ENCODE peak calls at places on chromosomes 6 and 20, in five cellular contexts. G is tibial nerve, L is NB4, J is spleen, Q is adrenal gland. A is an unnamed sample.

GRCh38 chr6:156773476-156773875 is 3.7 kb upstream of the ARID1B start:
- DNase-seq in Q (no peak), L (no peak), J (no peak), G (no peak), A (no peak)

GRCh38 chr6:119483936-119484335 is 134.4 kb upstream of the MAN1A1 start:
- DNase-seq in L (no peak), G (no peak), J (no peak), Q (no peak), A (no peak)

GRCh38 chr6:138196142-138196738 is 22.1 kb downstream of the PBOV1 start:
- DNase-seq in G (no peak), L (no peak), J (no peak), Q (no peak), A (no peak)

GRCh38 chr6:151014404-151015150 is 149.1 kb downstream of the MTHFD1L start:
- DNase-seq in J (peak; percentile 86), Q (peak; percentile 58), L (peak; percentile 61), G (peak; percentile 78), A (peak; percentile 92)

GRCh38 chr6:4809999-4810918 is 34.1 kb downstream of the CDYL start:
- DNase-seq in Q (no peak), J (no peak), L (no peak), G (no peak), A (no peak)

GRCh38 chr20:25090492-25091429 is 8.8 kb upstream of the VSX1 start:
- DNase-seq in G (no peak), Q (no peak), L (no peak), J (peak; percentile 90), A (no peak)

GRCh38 chr6:50845499-50846108 is 26.9 kb downstream of the TFAP2B start:
- DNase-seq in G (no peak), L (no peak), Q (no peak), J (no peak), A (no peak)

GRCh38 chr20:62724692-62725595 is 16.3 kb downstream of the NTSR1 start:
- DNase-seq in J (no peak), Q (no peak), L (no peak), G (no peak), A (no peak)

GRCh38 chr6:119446623-119447008 is 97.1 kb upstream of the MAN1A1 start:
- DNase-seq in Q (peak; percentile 48), G (peak; percentile 76), J (no peak), L (no peak), A (peak; percentile 61)

GRCh38 chr6:41074692-41075436 is 2.1 kb downstream of the NFYA start:
- DNase-seq in L (no peak), Q (no peak), G (no peak), J (no peak), A (no peak)

GRCh38 chr6:35797837-35798526 is 859 bp upstream of the CLPS start:
- DNase-seq in Q (no peak), G (no peak), J (no peak), L (no peak), A (no peak)

GRCh38 chr20:16846011-16846410 is 97.9 kb downstream of the OTOR start:
- DNase-seq in J (no peak), Q (no peak), G (no peak), L (no peak), A (no peak)

GRCh38 chr6:109772961-109773431 is 81.9 kb downstream of the FIG4 start:
- DNase-seq in J (no peak), Q (peak; percentile 29), G (no peak), L (peak; percentile 7), A (no peak)

GRCh38 chr20:13302647-13303425 is 81.8 kb downstream of the ISM1 start:
- DNase-seq in J (no peak), Q (peak; percentile 25), G (no peak), L (peak; percentile 37), A (no peak)

GRCh38 chr6:33694401-33694931 is 17.0 kb downstream of the UQCC2 start:
- DNase-seq in G (no peak), J (peak; percentile 87), Q (no peak), L (no peak), A (no peak)

GRCh38 chr6:2388554-2389324 is 143.3 kb upstream of the GMDS start:
- DNase-seq in G (no peak), L (no peak), J (no peak), Q (no peak), A (no peak)

GRCh38 chr6:37135835-37136694 is 33.9 kb upstream of the PIM1 start:
- DNase-seq in L (no peak), Q (no peak), G (no peak), J (no peak), A (no peak)

GRCh38 chr6:14673201-14673600 is 555.6 kb downstream of the CD83 start:
- DNase-seq in L (no peak), G (no peak), J (no peak), Q (no peak), A (no peak)

GRCh38 chr6:11209941-11210340 is 22.5 kb downstream of the NEDD9 start:
- DNase-seq in G (no peak), J (no peak), Q (no peak), L (no peak), A (no peak)

GRCh38 chr20:2460752-2461424 is 9.7 kb downstream of the SNRPB start:
- DNase-seq in J (no peak), L (no peak), G (no peak), Q (no peak), A (no peak)

GRCh38 chr6:132995432-132995831 is 181.1 kb downstream of the RPS12 start:
- DNase-seq in Q (no peak), G (no peak), J (no peak), L (no peak), A (no peak)

GRCh38 chr6:24883618-24884017 is 52.1 kb downstream of the RIPOR2 start:
- DNase-seq in G (no peak), L (no peak), Q (no peak), J (no peak), A (no peak)

GRCh38 chr6:18308070-18308735 is 43.9 kb upstream of the DEK start:
- DNase-seq in G (no peak), J (no peak), Q (no peak), L (no peak), A (no peak)

GRCh38 chr20:18388860-18389259 is 78.0 kb downstream of the DZANK1 start:
- DNase-seq in Q (no peak), G (no peak), L (no peak), J (no peak), A (no peak)

GRCh38 chr6:43496370-43497128 is 13.6 kb downstream of the LRRC73 start:
- DNase-seq in L (peak; percentile 34), Q (no peak), J (no peak), G (no peak), A (peak; percentile 45)

GRCh38 chr20:53937929-53938367 is 132.4 kb downstream of the BCAS1 start:
- DNase-seq in G (no peak), J (no peak), Q (no peak), L (peak; percentile 74), A (no peak)

GRCh38 chr6:106115231-106115630 is 29.1 kb downstream of the PRDM1 start:
- DNase-seq in G (no peak), Q (no peak), J (no peak), L (peak; percentile 64), A (no peak)

GRCh38 chr6:145044606-145045275 is 690.6 kb downstream of the EPM2A start:
- DNase-seq in Q (no peak), L (no peak), J (no peak), G (no peak), A (no peak)

GRCh38 chr6:10518461-10519216 is 2.5 kb upstream of the GCNT2 start:
- DNase-seq in J (no peak), L (peak; percentile 93), Q (no peak), G (no peak), A (no peak)

GRCh38 chr6:160996316-160996715 is 4.7 kb downstream of the MAP3K4 start:
- DNase-seq in L (no peak), G (no peak), Q (no peak), J (no peak), A (no peak)

GRCh38 chr20:38339993-38340392 is 6.3 kb upstream of the LBP start:
- DNase-seq in L (no peak), Q (no peak), J (no peak), G (no peak), A (no peak)

GRCh38 chr6:35596448-35597442 is 84.0 kb upstream of the TULP1 start:
- DNase-seq in G (no peak), L (no peak), Q (no peak), J (no peak), A (no peak)

GRCh38 chr6:80165819-80166218 is 59.3 kb downstream of the BCKDHB start:
- DNase-seq in G (no peak), J (no peak), Q (no peak), L (no peak), A (no peak)

GRCh38 chr6:165229216-165229615 is 80.2 kb downstream of the C6orf118 start:
- DNase-seq in Q (no peak), L (no peak), G (no peak), J (no peak), A (no peak)

GRCh38 chr6:167096991-167097390 is 25.9 kb upstream of the CCR6 start:
- DNase-seq in Q (no peak), G (no peak), J (no peak), L (no peak), A (peak; percentile 2)

DNA sequence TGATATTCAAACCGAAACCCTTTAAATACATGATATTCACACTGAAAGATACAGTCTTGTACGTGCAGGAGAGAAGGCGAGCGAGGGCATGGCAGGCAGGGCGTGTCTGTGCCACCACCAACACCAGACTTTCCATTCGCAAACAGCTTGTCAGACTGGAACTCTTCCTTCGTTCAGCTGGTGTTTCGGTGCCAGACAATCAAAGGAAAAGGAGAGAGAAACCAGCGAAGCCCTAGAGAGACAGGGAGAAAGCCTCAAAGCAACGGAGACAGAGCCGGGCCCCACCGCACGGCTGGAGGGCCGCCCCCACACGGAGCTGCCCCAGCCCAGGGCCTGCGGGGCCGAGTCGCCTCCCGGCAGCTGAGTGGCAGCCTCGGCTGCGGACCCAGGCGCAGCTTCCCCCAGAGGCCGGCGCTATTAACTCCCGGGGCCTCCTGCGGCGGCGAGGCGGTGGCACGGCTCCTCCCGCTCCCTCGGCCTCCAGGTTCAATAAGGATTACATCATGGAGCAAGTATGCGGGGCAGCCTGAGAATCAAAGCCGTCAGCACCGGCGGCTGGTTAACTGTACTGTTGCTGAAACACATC is 32.1 kb upstream of the NR2E1 start:
- DNase-seq in J (peak; percentile 86), Q (peak; percentile 67), G (no peak), L (peak; percentile 73), A (no peak)
- TF ChIP-seq POLR2A in J (no peak), Q (peak; percentile 85), G (no peak), L (no peak), A (no peak)

DNA sequence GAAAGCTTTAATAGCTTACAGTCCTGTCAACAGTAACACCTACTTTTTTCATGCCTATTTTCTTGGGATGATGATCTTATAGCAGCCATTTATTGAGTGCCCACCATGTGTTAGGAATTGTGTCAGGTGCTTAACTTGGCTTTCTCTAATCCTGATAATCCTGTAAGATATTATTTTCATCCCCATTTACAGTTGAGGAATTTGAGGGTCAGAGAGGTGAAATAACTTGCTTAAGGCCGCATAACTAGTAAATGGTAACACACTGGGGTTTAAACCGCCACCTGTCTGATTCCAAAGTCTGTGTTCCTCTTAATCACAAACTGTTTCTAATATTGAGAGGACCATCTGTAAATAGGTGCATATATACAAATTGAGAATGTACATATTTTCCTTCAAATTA is 55.5 kb downstream of the NCOA3 start:
- DNase-seq in J (no peak), L (no peak), G (no peak), Q (no peak), A (no peak)
- H3K4me3 ChIP-seq in J (no peak overlapping the region), L (no peak overlapping the region), G (no peak overlapping the region), Q (no peak overlapping the region), A (no peak overlapping the region)

GRCh38 chr20:31485450-31486339 is 10.6 kb downstream of the REM1 start:
- DNase-seq in Q (peak; percentile 54), L (peak; percentile 39), J (no peak), G (peak; percentile 53), A (peak; percentile 92)
- TF ChIP-seq POLR2A in Q (no peak), L (no peak), J (no peak), G (no peak), A (no peak)

GRCh38 chr20:59145926-59146800 is 17.5 kb upstream of the ZNF831 start:
- DNase-seq in J (peak; percentile 85), Q (no peak), L (no peak), G (no peak), A (no peak)
- H3K4me3 ChIP-seq in J (peak overlapping the region; percentile 3), Q (no peak overlapping the region), L (no peak overlapping the region), G (peak overlapping the region; percentile 6), A (no peak overlapping the region)

A was measured in lower leg skin.